ENCODE peak calls at places on chromosome 17, in ten cellular contexts. T, H, N, D, K, Q, M, U, F and S are unnamed samples.
A peak's percentile ranks its signal among the peaks of the same experiment; 100 is the strongest.

GRCh38 chr17:57067162-57067561 is 17.9 kb upstream of the AKAP1 start:
- DNase-seq in T (peak; percentile 28), H (no peak), N (no peak), D (no peak), K (no peak), Q (no peak), M (no peak), U (no peak), F (no peak), S (no peak)

GRCh38 chr17:62178579-62178978 is 113.5 kb upstream of the MED13 start:
- DNase-seq in T (peak; percentile 81), H (no peak), N (no peak), D (no peak), K (no peak), Q (peak; percentile 8), M (peak; percentile 33), U (no peak), F (no peak), S (no peak)

GRCh38 chr17:49459401-49459984 is 35.6 kb upstream of the NGFR start:
- DNase-seq in T (no peak), H (no peak), N (no peak), D (peak; percentile 37), K (no peak), Q (no peak), M (no peak), U (no peak), F (no peak), S (no peak)

GRCh38 chr17:9818760-9819159 is 3.1 kb downstream of the GSG1L2 start:
- DNase-seq in T (peak; percentile 45), H (no peak), N (no peak), D (no peak), K (no peak), Q (no peak), M (no peak), U (no peak), F (no peak), S (no peak)

GRCh38 chr17:8046929-8047768 is 8.3 kb downstream of the ALOX15B start:
- DNase-seq in T (no peak), H (no peak), N (no peak), D (no peak), K (no peak), Q (no peak), M (no peak), U (no peak), F (no peak), S (no peak)

GRCh38 chr17:27477050-27477647 is 20.9 kb downstream of the KSR1 start:
- DNase-seq in T (no peak), H (no peak), N (no peak), D (no peak), K (no peak), Q (no peak), M (no peak), U (no peak), F (peak; percentile 33), S (no peak)

GRCh38 chr17:78669975-78670518 is 92.9 kb upstream of the DNAH17 start:
- DNase-seq in T (peak; percentile 30), H (no peak), N (no peak), D (no peak), K (no peak), Q (no peak), M (no peak), U (no peak), F (no peak), S (no peak)

GRCh38 chr17:44928136-44928535 is 12.8 kb upstream of the GFAP start:
- DNase-seq in T (no peak), H (no peak), N (no peak), D (no peak), K (no peak), Q (no peak), M (no peak), U (no peak), F (no peak), S (no peak)

GRCh38 chr17:21129023-21129681 is 2.4 kb downstream of the DHRS7B start:
- DNase-seq in T (peak; percentile 54), H (no peak), N (no peak), D (no peak), K (peak; percentile 19), Q (peak; percentile 81), M (peak; percentile 67), U (no peak), F (peak; percentile 36), S (peak; percentile 29)

GRCh38 chr17:46003907-46004748 is 5.1 kb downstream of the STH start:
- DNase-seq in T (no peak), H (no peak), N (no peak), D (no peak), K (no peak), Q (peak; percentile 24), M (peak; percentile 5), U (peak; percentile 74), F (no peak), S (peak; percentile 62)

GRCh38 chr17:82915010-82915696 is 75.3 kb upstream of the ZNF750 start:
- DNase-seq in T (no peak), H (no peak), N (no peak), D (peak; percentile 49), K (no peak), Q (no peak), M (no peak), U (no peak), F (no peak), S (no peak)

GRCh38 chr17:82913304-82914043 is 73.7 kb upstream of the ZNF750 start:
- DNase-seq in T (peak; percentile 27), H (peak; percentile 27), N (no peak), D (no peak), K (no peak), Q (no peak), M (no peak), U (no peak), F (peak; percentile 48), S (peak; percentile 32)

GRCh38 chr17:82915697-82916027 is 75.8 kb upstream of the ZNF750 start:
- DNase-seq in T (no peak), H (no peak), N (no peak), D (no peak), K (no peak), Q (no peak), M (no peak), U (no peak), F (no peak), S (no peak)

GRCh38 chr17:82912571-82913089 is 72.8 kb upstream of the ZNF750 start:
- DNase-seq in T (no peak), H (no peak), N (no peak), D (no peak), K (no peak), Q (no peak), M (no peak), U (no peak), F (no peak), S (no peak)

GRCh38 chr17:82914375-82914774 is 74.6 kb upstream of the ZNF750 start:
- DNase-seq in T (peak; percentile 14), H (no peak), N (no peak), D (no peak), K (no peak), Q (peak; percentile 25), M (no peak), U (no peak), F (no peak), S (no peak)
- TF ChIP-seq CTCF in T (peak; percentile 51), H (no peak), N (peak; percentile 44), D (no peak), K (no peak), Q (peak; percentile 65), M (peak; percentile 24), U (peak; percentile 26), F (no peak), S (no peak)

DNA sequence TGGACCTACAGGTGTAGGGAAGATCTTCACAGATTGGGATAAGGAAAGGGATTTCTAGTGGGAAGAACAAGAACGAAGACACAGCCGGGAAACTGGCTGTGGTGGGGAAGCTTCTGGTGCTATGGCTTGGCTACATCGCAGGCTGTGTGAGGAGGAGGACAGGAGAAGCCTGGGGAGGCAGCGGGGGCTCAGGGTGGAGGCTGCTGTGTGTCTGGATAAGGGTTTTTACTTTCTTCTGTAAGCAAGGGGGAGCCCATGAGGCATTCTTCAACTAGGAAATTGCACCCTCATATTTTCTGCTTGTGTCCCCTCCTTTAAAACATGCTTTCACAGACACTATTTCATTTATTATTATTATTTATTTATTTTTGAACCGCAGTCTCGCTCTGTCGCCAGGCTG is 2.9 kb upstream of the RHBDF2 start:
- DNase-seq in T (no peak), H (peak; percentile 33), N (no peak), D (no peak), K (no peak), Q (no peak), M (no peak), U (no peak), F (peak; percentile 62), S (no peak)
- TF ChIP-seq CTCF in T (no peak), H (no peak), N (peak; percentile 14), D (no peak), K (no peak), Q (no peak), M (no peak), U (no peak), F (peak; percentile 53), S (no peak)

DNA sequence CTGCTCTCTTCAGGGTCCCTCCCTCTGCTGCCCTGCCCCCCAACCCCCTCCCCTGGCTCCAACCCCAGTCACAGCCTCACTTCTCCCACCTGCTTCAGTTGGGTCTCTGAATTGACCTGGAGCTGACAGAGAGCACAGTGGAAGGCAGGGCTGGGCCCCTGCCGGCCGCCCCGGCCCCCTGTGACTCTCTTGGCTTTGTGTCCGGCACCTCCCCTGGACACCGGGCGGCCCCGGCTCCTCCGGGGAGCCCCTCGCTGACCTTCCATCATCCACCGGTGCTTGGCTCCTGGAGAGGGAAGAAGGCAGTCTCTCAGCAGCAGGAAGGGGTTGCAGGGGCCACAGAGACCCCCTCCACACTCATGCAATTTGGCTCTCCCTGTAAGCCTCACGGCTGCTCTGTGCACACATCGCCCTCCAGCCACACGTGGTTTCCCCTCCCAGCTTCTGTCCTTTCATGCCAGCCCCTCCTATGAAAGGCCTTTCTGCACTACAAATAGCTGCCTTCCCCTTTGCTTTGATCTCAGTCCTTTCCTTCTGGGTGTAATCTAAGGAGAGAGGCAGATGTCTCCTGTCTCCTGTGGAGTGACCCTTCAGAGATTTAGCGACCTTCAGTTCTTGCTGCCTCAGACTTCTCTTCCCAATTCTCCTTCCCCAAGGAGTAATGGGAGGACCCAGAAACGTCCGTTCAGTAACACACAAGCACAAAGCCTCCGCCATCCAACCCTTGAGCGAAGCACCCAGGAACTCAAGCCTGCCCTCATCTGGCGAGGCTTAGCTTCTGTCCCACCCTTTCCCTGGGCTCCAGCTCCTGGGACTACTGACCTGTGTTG is 8.3 kb downstream of the NKIRAS2 start:
- DNase-seq in T (peak; percentile 41), H (peak; percentile 71), N (no peak), D (peak; percentile 76), K (no peak), Q (no peak), M (no peak), U (no peak), F (peak; percentile 54), S (peak; percentile 41)
- TF ChIP-seq CTCF in T (peak; percentile 46), H (peak; percentile 47), N (peak; percentile 20), D (no peak), K (peak; percentile 20), Q (peak; percentile 20), M (peak; percentile 4), U (no peak), F (peak; percentile 68), S (peak; percentile 40)

DNA sequence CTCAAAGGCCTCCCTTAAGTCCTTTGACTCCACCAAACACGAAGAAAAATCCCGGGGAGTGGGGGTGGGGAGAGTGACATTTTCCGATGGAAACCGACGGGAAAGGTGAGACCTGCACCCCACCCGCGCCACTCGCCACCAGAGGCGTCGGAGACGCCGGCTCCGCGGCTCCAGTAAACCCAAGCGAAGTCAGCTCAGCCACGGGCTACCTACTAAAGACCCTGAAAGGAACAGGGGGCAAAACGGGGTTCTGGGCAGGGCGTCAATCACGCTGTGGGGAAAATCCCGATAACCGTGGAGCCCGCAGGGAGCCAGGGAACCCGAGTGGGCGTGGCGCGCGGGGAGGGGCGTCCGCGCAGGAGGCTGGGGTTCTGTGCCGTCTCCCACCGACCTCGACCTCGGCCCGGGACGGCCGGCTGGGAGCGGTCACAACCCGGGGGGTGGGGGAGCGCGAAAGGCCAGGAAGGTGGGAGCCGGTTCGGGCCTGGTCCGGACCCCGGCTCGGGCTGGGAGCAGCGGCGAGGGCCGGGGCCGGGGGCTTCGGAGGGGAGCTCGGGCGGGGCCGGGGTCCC is 565 bp downstream of the WDR45B start:
- DNase-seq in T (peak; percentile 36), H (peak; percentile 54), N (no peak), D (peak; percentile 36), K (no peak), Q (no peak), M (no peak), U (no peak), F (peak; percentile 60), S (peak; percentile 53)
- TF ChIP-seq CTCF in T (peak; percentile 28), H (peak; percentile 26), N (peak; percentile 31), D (no peak), K (peak; percentile 34), Q (peak; percentile 23), M (no peak), U (no peak), F (no peak), S (no peak)